ENCODE peak calls at places on chromosomes 4 and X, in six cellular contexts. One of them, this sample, is unnamed.
A peak's percentile ranks its signal among the peaks of the same experiment; 100 is the strongest.

GRCh38 chr4:139247241-139247640 is 32.8 kb downstream of the MGARP start:
- DNase-seq in MM.1S: no peak
- DNase-seq in ovary: no peak
- DNase-seq in right atrium auricular region: no peak
- DNase-seq in AG10803: peak; percentile 62
- DNase-seq in psoas muscle: no peak
- DNase-seq in this sample: no peak

GRCh38 chrX:140022482-140022881 is 57.2 kb upstream of the CXorf66 start:
- DNase-seq in psoas muscle: no peak
- DNase-seq in MM.1S: no peak
- DNase-seq in AG10803: no peak
- DNase-seq in right atrium auricular region: no peak
- DNase-seq in ovary: no peak
- DNase-seq in this sample: no peak

GRCh38 chr4:53777244-53777984 is 186.1 kb upstream of the LNX1 start:
- DNase-seq in MM.1S: no peak
- DNase-seq in AG10803: peak; percentile 85
- DNase-seq in ovary: no peak
- DNase-seq in psoas muscle: no peak
- DNase-seq in right atrium auricular region: no peak
- DNase-seq in this sample: no peak

GRCh38 chr4:151012836-151013235 is 2.2 kb downstream of the LRBA start:
- DNase-seq in AG10803: no peak
- DNase-seq in right atrium auricular region: no peak
- DNase-seq in ovary: no peak
- DNase-seq in MM.1S: no peak
- DNase-seq in psoas muscle: no peak
- DNase-seq in this sample: peak; percentile 14

GRCh38 chr4:145709843-145710242 is 29.9 kb downstream of the C4orf51 start:
- DNase-seq in AG10803: peak; percentile 96
- DNase-seq in MM.1S: no peak
- DNase-seq in ovary: no peak
- DNase-seq in psoas muscle: no peak
- DNase-seq in right atrium auricular region: no peak
- DNase-seq in this sample: peak; percentile 36

GRCh38 chrX:151722241-151722846 is 6.5 kb downstream of the FATE1 start:
- DNase-seq in ovary: peak; percentile 25
- DNase-seq in psoas muscle: no peak
- DNase-seq in AG10803: peak; percentile 32
- DNase-seq in right atrium auricular region: no peak
- DNase-seq in MM.1S: no peak
- DNase-seq in this sample: no peak

GRCh38 chr4:136713140-136713539 is 819.2 kb downstream of the PCDH18 start:
- DNase-seq in psoas muscle: no peak
- DNase-seq in ovary: no peak
- DNase-seq in MM.1S: peak; percentile 52
- DNase-seq in right atrium auricular region: no peak
- DNase-seq in AG10803: no peak
- DNase-seq in this sample: peak; percentile 17

GRCh38 chr4:140004580-140005314 is 149.2 kb downstream of the MAML3 start:
- DNase-seq in MM.1S: no peak
- DNase-seq in right atrium auricular region: no peak
- DNase-seq in psoas muscle: peak; percentile 78
- DNase-seq in AG10803: peak; percentile 66
- DNase-seq in ovary: peak; percentile 64
- DNase-seq in this sample: no peak

GRCh38 chr4:1603413-1604135 is 80.5 kb downstream of the FAM53A start:
- DNase-seq in right atrium auricular region: no peak
- DNase-seq in AG10803: no peak
- DNase-seq in psoas muscle: peak; percentile 34
- DNase-seq in MM.1S: no peak
- DNase-seq in ovary: no peak
- DNase-seq in this sample: no peak

GRCh38 chr4:7313361-7313811 is 121.0 kb downstream of the SORCS2 start:
- DNase-seq in ovary: peak; percentile 68
- DNase-seq in MM.1S: no peak
- DNase-seq in right atrium auricular region: no peak
- DNase-seq in psoas muscle: no peak
- DNase-seq in AG10803: no peak
- DNase-seq in this sample: no peak

GRCh38 chr4:7769936-7770674 is 169.6 kb downstream of the AFAP1 start:
- DNase-seq in MM.1S: no peak
- DNase-seq in right atrium auricular region: no peak
- DNase-seq in ovary: no peak
- DNase-seq in psoas muscle: no peak
- DNase-seq in AG10803: peak; percentile 26
- DNase-seq in this sample: peak; percentile 35

GRCh38 chr4:109067509-109068205 is 234.8 kb downstream of the COL25A1 start:
- DNase-seq in psoas muscle: no peak
- DNase-seq in right atrium auricular region: no peak
- DNase-seq in AG10803: peak; percentile 94
- DNase-seq in MM.1S: no peak
- DNase-seq in ovary: peak; percentile 18
- DNase-seq in this sample: no peak

GRCh38 chr4:123613586-123614344 is 217.2 kb downstream of the SPRY1 start:
- DNase-seq in MM.1S: no peak
- DNase-seq in right atrium auricular region: no peak
- DNase-seq in ovary: no peak
- DNase-seq in AG10803: no peak
- DNase-seq in psoas muscle: no peak
- DNase-seq in this sample: no peak

GRCh38 chr4:146514651-146515379 is 6.9 kb downstream of the SLC10A7 start:
- DNase-seq in psoas muscle: no peak
- DNase-seq in ovary: no peak
- DNase-seq in AG10803: no peak
- DNase-seq in MM.1S: no peak
- DNase-seq in right atrium auricular region: no peak
- DNase-seq in this sample: no peak

GRCh38 chrX:24574743-24575142 is 72.4 kb downstream of the PCYT1B start:
- DNase-seq in MM.1S: peak; percentile 47
- DNase-seq in right atrium auricular region: no peak
- DNase-seq in ovary: no peak
- DNase-seq in psoas muscle: no peak
- DNase-seq in AG10803: no peak
- DNase-seq in this sample: peak; percentile 2

GRCh38 chr4:159487284-159487747 is 384.4 kb downstream of the RAPGEF2 start:
- DNase-seq in psoas muscle: no peak
- DNase-seq in right atrium auricular region: no peak
- DNase-seq in ovary: peak; percentile 25
- DNase-seq in AG10803: peak; percentile 75
- DNase-seq in MM.1S: peak; percentile 68
- DNase-seq in this sample: peak; percentile 71

GRCh38 chr4:186190456-186191265 is 706 bp upstream of the CYP4V2 start:
- DNase-seq in ovary: no peak
- DNase-seq in AG10803: peak; percentile 10
- DNase-seq in MM.1S: peak; percentile 73
- DNase-seq in psoas muscle: no peak
- DNase-seq in right atrium auricular region: peak; percentile 75
- DNase-seq in this sample: peak; percentile 61

DNA sequence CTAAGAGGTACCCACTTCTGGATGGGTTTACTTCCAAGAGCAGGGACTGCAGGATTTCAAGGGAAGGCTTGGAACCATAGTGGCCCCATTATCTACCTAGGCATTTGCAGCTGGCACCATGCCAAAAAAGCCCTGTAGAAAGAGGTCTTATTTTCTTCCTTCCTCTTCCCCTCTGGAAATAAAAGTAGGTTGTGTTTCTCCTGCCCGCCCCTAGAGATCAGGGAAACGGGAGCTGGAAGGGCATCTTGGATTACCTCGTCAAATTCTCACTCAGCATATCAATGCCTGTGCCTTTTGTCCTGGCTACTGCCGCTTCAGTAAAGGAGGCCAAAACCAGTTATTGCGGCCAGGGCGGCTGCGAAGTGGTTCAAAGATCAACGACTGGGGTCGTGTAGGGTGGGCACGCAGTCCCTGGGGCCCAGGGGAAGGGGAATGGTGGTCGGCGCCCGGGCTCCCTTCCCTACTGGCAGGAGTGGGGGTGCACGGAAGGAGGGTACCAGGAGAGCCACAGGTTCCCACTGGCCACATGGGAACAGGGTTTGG is 1.5 kb downstream of the SCD5 start:
- DNase-seq in MM.1S: no peak
- DNase-seq in ovary: peak; percentile 47
- DNase-seq in right atrium auricular region: peak; percentile 55
- DNase-seq in psoas muscle: no peak
- DNase-seq in AG10803: no peak
- DNase-seq in this sample: no peak
- H3K4me3 ChIP-seq in MM.1S: no peak overlapping the region
- H3K4me3 ChIP-seq in ovary: peak overlapping the region; percentile 80
- H3K4me3 ChIP-seq in right atrium auricular region: peak overlapping the region; percentile 76
- H3K4me3 ChIP-seq in psoas muscle: peak overlapping the region; percentile 72
- H3K4me3 ChIP-seq in AG10803: peak overlapping the region; percentile 77
- H3K4me3 ChIP-seq in this sample: peak overlapping the region; percentile 76

GRCh38 chr4:153785830-153786721 is 2.8 kb downstream of the SFRP2 start:
- DNase-seq in psoas muscle: no peak
- DNase-seq in right atrium auricular region: no peak
- DNase-seq in AG10803: peak; percentile 63
- DNase-seq in MM.1S: peak; percentile 39
- DNase-seq in ovary: no peak
- DNase-seq in this sample: peak; percentile 23
- TF ChIP-seq CTCF in psoas muscle: peak; percentile 12
- TF ChIP-seq CTCF in right atrium auricular region: peak; percentile 54
- TF ChIP-seq CTCF in AG10803: peak; percentile 68
- TF ChIP-seq CTCF in MM.1S: peak; percentile 56
- TF ChIP-seq CTCF in ovary: no peak
- TF ChIP-seq CTCF in this sample: peak; percentile 31

GRCh38 chr4:88419874-88420273 is 37.0 kb upstream of the HERC5 start:
- DNase-seq in psoas muscle: no peak
- DNase-seq in AG10803: no peak
- DNase-seq in right atrium auricular region: no peak
- DNase-seq in MM.1S: peak; percentile 53
- DNase-seq in ovary: no peak
- DNase-seq in this sample: peak; percentile 26
- H3K4me3 ChIP-seq in psoas muscle: no peak overlapping the region
- H3K4me3 ChIP-seq in AG10803: no peak overlapping the region
- H3K4me3 ChIP-seq in right atrium auricular region: no peak overlapping the region
- H3K4me3 ChIP-seq in MM.1S: peak overlapping the region; percentile 19
- H3K4me3 ChIP-seq in ovary: no peak overlapping the region
- H3K4me3 ChIP-seq in this sample: peak overlapping the region; percentile 0

DNA sequence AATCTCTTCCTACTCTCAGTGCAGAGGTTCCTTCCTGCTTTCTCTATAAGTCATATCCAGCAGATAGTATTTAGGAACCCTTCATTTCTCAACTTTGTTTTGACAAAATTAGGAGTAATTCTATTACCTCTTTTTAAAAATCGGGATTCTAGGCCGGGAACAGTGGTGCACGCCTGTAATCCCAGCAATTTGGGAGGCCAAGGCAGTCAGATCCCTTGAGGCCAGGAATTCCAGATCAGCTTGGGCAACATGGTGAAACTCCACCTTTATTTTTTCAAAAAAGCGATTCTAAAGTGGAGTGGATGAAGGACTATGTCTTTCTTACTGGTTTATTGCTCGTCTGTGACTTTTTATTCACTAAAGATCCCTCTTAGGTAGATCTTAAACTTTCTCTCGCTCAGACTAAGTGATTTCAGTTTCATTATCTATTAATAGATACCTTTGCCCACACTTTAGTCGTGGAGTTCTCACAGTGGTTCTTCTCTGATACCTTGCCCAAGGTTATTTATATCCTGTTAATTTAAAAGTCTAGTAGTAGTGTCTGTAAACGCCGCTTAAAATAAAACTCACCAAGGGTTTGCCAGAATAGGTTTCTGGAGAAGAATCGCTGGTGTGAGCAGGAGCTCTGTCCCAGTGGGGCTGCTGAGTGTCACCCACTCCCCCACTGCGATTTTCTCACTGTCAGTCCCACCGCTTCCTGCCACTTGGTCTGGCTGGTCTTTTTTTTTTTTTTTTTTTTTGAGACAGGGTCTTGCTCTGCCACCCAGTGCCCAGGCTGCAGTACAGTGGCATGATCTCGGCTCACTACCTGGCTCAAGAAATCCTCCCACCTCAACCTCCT is 27.0 kb upstream of the TMEM131L start:
- DNase-seq in psoas muscle: no peak
- DNase-seq in ovary: no peak
- DNase-seq in right atrium auricular region: no peak
- DNase-seq in MM.1S: peak; percentile 87
- DNase-seq in AG10803: no peak
- DNase-seq in this sample: peak; percentile 76
- TF ChIP-seq CTCF in psoas muscle: no peak
- TF ChIP-seq CTCF in ovary: no peak
- TF ChIP-seq CTCF in right atrium auricular region: no peak
- TF ChIP-seq CTCF in MM.1S: no peak
- TF ChIP-seq CTCF in AG10803: no peak
- TF ChIP-seq CTCF in this sample: no peak

DNA sequence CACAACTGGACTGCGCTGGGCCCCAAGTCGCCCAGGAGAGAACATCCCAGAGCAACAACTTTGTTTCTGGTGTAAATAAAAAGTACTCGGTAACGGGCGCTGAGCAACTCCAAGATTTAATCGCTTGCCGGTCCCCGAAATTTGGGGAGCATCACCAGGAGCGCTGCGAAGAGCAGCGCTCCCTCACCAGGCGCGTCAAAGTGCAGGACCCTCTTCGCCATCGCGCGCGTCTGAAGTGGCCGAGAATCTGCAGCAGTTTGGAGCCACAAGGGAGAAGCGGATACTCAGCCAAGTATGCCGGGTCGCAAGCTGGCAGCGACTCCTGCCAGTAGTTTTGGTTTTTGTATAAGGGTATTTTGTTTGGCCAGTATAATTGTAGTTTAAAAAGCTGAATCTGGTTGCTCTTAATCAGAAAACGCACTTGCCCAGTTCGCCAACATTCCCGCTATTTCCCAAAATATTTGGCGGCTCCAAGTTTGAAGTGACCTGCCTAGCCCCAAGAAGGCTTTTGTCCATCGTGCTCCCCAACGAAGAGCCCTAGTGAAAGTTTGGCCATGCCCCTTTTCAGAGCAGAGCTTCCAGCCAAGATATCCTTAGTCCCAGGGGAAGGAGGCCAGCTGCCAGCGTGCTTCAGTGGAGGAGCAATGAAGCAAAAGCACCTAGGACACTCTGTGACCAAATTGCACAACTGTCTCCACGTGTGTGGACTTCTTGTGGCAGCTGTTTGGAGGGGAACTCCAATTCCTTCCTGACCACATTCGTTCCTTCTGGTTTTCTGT is 557 bp upstream of the KDR start:
- DNase-seq in MM.1S: no peak
- DNase-seq in ovary: no peak
- DNase-seq in AG10803: peak; percentile 2
- DNase-seq in psoas muscle: peak; percentile 65
- DNase-seq in right atrium auricular region: no peak
- DNase-seq in this sample: no peak
- H3K4me3 ChIP-seq in MM.1S: peak overlapping the region; percentile 67
- H3K4me3 ChIP-seq in ovary: peak overlapping the region; percentile 58
- H3K4me3 ChIP-seq in AG10803: peak overlapping the region; percentile 64
- H3K4me3 ChIP-seq in psoas muscle: peak overlapping the region; percentile 65
- H3K4me3 ChIP-seq in right atrium auricular region: peak overlapping the region; percentile 58
- H3K4me3 ChIP-seq in this sample: no peak overlapping the region